ENCODE peak calls at places on chromosomes 6 and 20, in seven cellular contexts. I is GM12892, K is body of pancreas, R is erythroblast, H is A549, A is esophagus squamous epithelium, W is vagina. M is an unnamed sample.

GRCh38 chr6:101761124-101761601 is 367.7 kb downstream of the GRIK2 start:
- DNase-seq in I (no peak), K (no peak), R (no peak), H (peak), A (no peak), W (no peak), M (no peak)

GRCh38 chr6:22020299-22020998 is 276.4 kb downstream of the PRL start:
- DNase-seq in I (no peak), K (no peak), R (no peak), H (no peak), A (no peak), W (no peak), M (no peak)

GRCh38 chr6:109339906-109340678 is 42.2 kb downstream of the CD164 start:
- DNase-seq in I (no peak), K (peak), R (peak), H (no peak), A (no peak), W (no peak), M (no peak)

GRCh38 chr6:135221042-135221441 is 39.9 kb downstream of the MYB start:
- DNase-seq in I (no peak), K (no peak), R (no peak), H (no peak), A (no peak), W (no peak), M (no peak)

GRCh38 chr20:16927031-16927430 is 178.9 kb downstream of the OTOR start:
- DNase-seq in I (no peak), K (no peak), R (no peak), H (no peak), A (no peak), W (no peak), M (no peak)

GRCh38 chr6:34926655-34927054 is 37.6 kb downstream of the ANKS1A start:
- DNase-seq in I (no peak), K (no peak), R (no peak), H (no peak), A (no peak), W (no peak), M (peak)

GRCh38 chr20:61057313-61058171 is 194.5 kb upstream of the CDH4 start:
- DNase-seq in I (no peak), K (no peak), R (no peak), H (no peak), A (no peak), W (no peak), M (no peak)

GRCh38 chr6:14703586-14703985 is 542.3 kb upstream of the JARID2 start:
- DNase-seq in I (no peak), K (no peak), R (no peak), H (no peak), A (no peak), W (no peak), M (no peak)

GRCh38 chr6:68638225-68638900 is 3.3 kb downstream of the ADGRB3 start:
- DNase-seq in I (no peak), K (peak), R (peak), H (peak), A (no peak), W (no peak), M (no peak)

GRCh38 chr6:39852324-39852723 is 60.1 kb downstream of the DAAM2 start:
- DNase-seq in I (no peak), K (no peak), R (no peak), H (no peak), A (no peak), W (no peak), M (no peak)

GRCh38 chr6:42017021-42017643 is 33.2 kb upstream of the TAF8 start:
- DNase-seq in I (no peak), K (no peak), R (peak), H (no peak), A (no peak), W (no peak), M (peak)

GRCh38 chr6:111601875-111602274 is 3.8 kb downstream of the TRAF3IP2 start:
- DNase-seq in I (no peak), K (no peak), R (no peak), H (no peak), A (no peak), W (peak), M (no peak)

GRCh38 chr6:111600588-111601440 is 4.9 kb downstream of the TRAF3IP2 start:
- DNase-seq in I (no peak), K (no peak), R (no peak), H (no peak), A (no peak), W (no peak), M (no peak)

GRCh38 chr6:111604259-111605099 is 1.2 kb downstream of the TRAF3IP2 start:
- DNase-seq in I (no peak), K (peak), R (peak), H (no peak), A (no peak), W (peak), M (no peak)

GRCh38 chr6:111603648-111604047 is 2.0 kb downstream of the TRAF3IP2 start:
- DNase-seq in I (no peak), K (no peak), R (peak), H (no peak), A (no peak), W (no peak), M (no peak)

GRCh38 chr6:111602481-111603404 is 2.9 kb downstream of the TRAF3IP2 start:
- DNase-seq in I (no peak), K (no peak), R (no peak), H (no peak), A (no peak), W (no peak), M (no peak)
- TF ChIP-seq POLR2A in I (no peak), K (no peak), R (no peak), H (no peak), A (no peak), W (no peak), M (no peak)

GRCh38 chr20:37095609-37096414 is at the start of gene RBL1:
- DNase-seq in I (peak), K (peak), R (peak), H (peak), A (peak), W (no peak), M (peak)
- TF ChIP-seq POLR2A in I (peak), K (peak), R (peak), H (peak), A (no peak), W (no peak), M (peak)

GRCh38 chr6:150867117-150867516 is 1.6 kb downstream of the MTHFD1L start:
- DNase-seq in I (no peak), K (no peak), R (no peak), H (no peak), A (no peak), W (no peak), M (no peak)

GRCh38 chr6:150865043-150865405 is 478 bp upstream of the MTHFD1L start:
- DNase-seq in I (no peak), K (no peak), R (no peak), H (no peak), A (no peak), W (no peak), M (no peak)

GRCh38 chr6:150868759-150869158 is 3.3 kb downstream of the MTHFD1L start:
- DNase-seq in I (no peak), K (no peak), R (no peak), H (no peak), A (no peak), W (no peak), M (no peak)

GRCh38 chr6:150865406-150866146 is at the start of gene MTHFD1L:
- DNase-seq in I (peak), K (peak), R (peak), H (peak), A (no peak), W (no peak), M (no peak)

DNA sequence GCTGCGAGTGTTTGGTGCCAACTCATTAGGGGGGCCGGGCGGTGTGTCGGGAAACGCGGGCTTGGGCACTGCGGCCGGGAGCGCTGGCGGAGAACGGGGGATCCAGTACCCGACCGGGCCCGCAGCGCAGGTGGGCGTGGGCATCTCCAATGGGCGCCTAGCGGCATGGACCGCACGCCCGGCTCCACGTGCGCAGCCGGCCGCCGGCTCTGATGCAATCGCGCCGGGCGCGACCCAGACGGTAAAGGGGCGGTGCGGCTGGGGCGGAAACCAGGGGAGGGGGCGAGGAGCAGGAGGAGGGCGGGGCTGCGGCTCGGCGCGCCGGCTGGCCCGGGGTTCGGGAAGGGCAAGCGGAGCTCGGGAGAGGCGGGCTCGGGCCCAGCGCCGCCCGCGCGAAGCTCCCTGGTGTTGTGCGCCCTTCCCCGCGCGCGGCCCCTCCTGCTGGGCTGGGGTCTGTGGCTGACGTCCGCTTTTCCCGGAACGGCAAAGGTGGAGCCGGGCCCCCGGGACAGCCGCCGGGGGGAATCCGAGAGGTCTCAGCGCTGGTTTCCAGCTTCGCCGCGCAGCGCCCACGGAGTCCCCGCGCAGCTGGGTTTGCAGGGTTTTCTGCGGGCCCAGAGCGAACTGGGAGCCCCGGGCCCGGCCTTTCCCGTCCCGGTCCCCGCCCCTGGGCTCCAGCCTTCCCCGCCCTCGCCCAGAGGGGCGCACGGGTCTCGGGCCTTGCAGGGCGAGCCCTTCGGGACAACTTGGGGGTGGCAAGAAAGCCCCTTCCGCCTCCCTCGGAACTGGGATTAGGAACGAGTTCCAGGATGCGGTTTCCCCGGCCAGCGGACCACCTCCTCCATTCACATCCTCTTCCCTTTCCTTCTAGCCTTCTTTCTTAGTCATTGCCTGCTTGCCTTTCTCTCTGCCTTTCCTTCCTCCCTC is 908 bp downstream of the MTHFD1L start:
- DNase-seq in I (peak), K (peak), R (peak), H (peak), A (peak), W (no peak), M (peak)
- TF ChIP-seq POLR2A in I (peak), K (peak), R (no peak), H (peak), A (no peak), W (no peak), M (peak)

GRCh38 chr6:20401403-20402180 is at the start of gene E2F3:
- DNase-seq in I (peak), K (peak), R (peak), H (peak), A (peak), W (peak), M (peak)
- TF ChIP-seq POLR2A in I (peak), K (peak), R (peak), H (peak), A (no peak), W (no peak), M (peak)

GRCh38 chr6:26342106-26342999 is 22.6 kb upstream of the BTN3A2 start:
- DNase-seq in I (no peak), K (no peak), R (no peak), H (peak), A (no peak), W (no peak), M (no peak)
- TF ChIP-seq POLR2A in I (no peak), K (no peak), R (no peak), H (no peak), A (no peak), W (no peak), M (no peak)

GRCh38 chr6:40852667-40853383 is 186.2 kb downstream of the UNC5CL start:
- DNase-seq in I (no peak), K (no peak), R (peak), H (no peak), A (no peak), W (no peak), M (no peak)
- TF ChIP-seq POLR2A in I (no peak), K (no peak), R (no peak), H (no peak), A (no peak), W (no peak), M (no peak)

GRCh38 chr6:79094938-79095337 is 16.9 kb upstream of the PHIP start:
- DNase-seq in I (no peak), K (no peak), R (no peak), H (no peak), A (no peak), W (no peak), M (no peak)

GRCh38 chr6:79084693-79085092 is 6.6 kb upstream of the PHIP start:
- DNase-seq in I (no peak), K (no peak), R (peak), H (no peak), A (no peak), W (no peak), M (no peak)

DNA sequence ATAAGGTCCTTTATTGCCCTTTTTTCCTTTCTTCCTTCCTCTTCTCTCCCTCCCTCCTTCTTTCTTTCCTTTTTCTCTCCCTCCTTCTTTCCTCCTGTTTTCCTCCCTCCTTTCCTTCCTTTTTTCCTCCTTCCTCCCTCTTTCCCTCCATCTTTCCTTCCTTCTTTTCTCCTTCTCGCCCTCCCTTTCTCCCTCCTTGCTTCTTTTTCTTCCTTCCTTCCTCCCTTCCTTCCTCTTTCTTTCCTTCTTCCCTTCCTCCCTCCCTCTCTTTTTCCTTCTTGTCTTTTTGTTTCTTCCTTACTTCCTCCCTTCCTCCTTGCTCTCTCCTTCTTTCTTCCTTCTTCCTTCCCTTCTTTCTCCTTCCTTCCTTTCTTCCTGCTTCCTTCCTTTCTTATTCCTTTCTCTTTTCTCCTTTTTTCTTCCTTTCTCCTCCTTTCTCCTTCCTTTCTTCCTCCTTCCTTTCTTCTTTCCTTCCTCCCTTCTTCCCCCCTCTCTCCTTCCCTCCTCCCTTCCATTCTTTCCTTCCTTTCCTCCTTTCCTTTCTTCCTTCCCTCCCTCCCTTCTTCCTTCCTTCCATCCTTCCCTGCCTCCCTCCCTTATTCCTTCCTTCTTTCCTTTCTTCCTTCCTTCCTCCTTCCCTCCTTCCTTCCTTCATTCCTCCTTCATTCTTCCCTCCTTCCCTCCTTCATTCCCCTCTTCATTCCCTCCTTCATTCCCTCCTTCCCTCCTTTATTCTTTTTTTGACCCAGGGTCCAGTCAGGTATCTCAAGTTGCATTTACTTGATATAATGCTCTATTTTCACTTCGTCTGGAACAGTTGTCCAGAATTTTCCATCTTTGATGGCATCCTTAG is 11.7 kb upstream of the PHIP start:
- DNase-seq in I (no peak), K (no peak), R (no peak), H (no peak), A (no peak), W (no peak), M (no peak)
- TF ChIP-seq POLR2A in I (no peak), K (no peak), R (no peak), H (no peak), A (no peak), W (no peak), M (no peak)

DNA sequence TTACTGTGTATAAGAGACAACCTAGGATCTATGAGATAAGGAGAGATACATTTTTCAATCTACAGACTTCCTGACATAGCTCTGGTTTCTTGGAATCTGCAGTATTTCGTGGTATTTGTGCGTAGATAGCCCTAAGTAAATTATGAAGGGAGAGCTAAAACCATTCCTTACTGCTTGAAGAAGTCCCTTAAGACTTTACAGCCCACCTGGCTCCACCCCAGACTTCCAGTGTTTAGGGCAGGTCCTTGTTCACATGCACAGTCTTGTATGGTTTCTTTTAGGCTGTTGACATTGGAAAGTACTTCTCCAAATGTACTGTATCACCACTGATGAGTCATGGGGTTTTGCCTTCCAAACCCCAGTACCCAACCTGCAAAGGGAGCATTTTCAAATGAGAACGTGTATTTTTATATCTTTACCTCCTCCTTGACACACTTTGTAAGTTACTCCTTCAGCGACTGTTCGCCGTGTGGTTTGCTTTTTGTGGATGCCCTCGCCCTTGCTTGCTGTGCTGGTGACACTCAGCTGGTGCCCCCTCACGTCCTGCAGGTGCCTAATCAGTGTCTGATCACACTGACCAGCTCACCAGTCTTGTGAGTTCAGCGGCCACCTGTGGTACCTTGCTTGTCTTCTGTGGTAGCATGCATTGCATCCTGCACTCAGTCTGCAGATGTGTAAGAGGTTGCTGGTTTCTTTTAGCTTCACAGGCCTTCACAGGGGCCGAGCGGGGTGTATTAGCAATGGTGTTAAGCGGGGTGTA is 73.3 kb downstream of the IGF2R start:
- DNase-seq in I (no peak), K (no peak), R (peak), H (no peak), A (no peak), W (peak), M (no peak)
- TF ChIP-seq POLR2A in I (no peak), K (no peak), R (no peak), H (no peak), A (no peak), W (no peak), M (no peak)

DNA sequence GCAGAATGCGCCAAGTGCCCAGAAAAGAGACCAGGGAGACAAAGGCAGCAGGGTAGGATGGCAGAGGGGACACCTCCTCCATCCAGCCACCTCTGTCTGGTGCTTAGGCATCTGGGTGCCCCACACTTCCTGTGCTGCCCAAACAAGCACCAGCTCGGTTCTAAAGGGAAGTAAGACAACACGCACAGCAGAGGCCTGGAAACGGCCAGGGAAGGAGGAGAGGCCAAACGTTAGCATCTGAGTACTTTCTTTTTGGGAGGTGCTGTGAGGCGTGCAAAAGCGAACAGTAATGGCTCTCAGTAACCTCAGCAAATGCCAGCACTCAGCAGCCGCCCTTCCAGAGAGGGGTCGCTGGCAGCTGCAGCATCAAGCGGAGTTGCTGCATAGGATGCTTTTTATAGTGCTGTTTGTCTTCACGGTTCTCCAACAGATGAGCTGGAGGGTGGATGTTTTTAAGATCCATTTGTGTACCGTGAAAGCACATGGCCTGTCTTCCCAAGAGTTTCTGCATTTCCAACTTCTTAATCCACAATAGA is 124.5 kb downstream of the LY86 start:
- DNase-seq in I (no peak), K (no peak), R (peak), H (no peak), A (no peak), W (no peak), M (peak)
- TF ChIP-seq POLR2A in I (no peak), K (no peak), R (no peak), H (no peak), A (no peak), W (no peak), M (no peak)

M was measured in H54.